ENCODE peak calls at places on chromosomes 16 and 17, in five cellular contexts. One of them, this sample, is unnamed.

GRCh38 chr17:82041139-82041814 is 3.8 kb upstream of the DCXR start:
- DNase-seq in amygdala: no peak
- DNase-seq in astrocyte of the hippocampus: no peak
- DNase-seq in stimulated activated CD8-positive, alpha-beta memory T cell treated with anti-CD3 and anti-CD28 coated beads, Interleukin-2, amount 100 ng/mL, for 1 hour: no peak
- DNase-seq in GM04504: no peak
- DNase-seq in this sample: peak; percentile 23

GRCh38 chr16:80666378-80667257 is 125.8 kb downstream of the DYNLRB2 start:
- DNase-seq in amygdala: no peak
- DNase-seq in astrocyte of the hippocampus: no peak
- DNase-seq in stimulated activated CD8-positive, alpha-beta memory T cell treated with anti-CD3 and anti-CD28 coated beads, Interleukin-2, amount 100 ng/mL, for 1 hour: no peak
- DNase-seq in GM04504: no peak
- DNase-seq in this sample: no peak

GRCh38 chr16:47109361-47109760 is 34.4 kb downstream of the NETO2 start:
- DNase-seq in amygdala: no peak
- DNase-seq in astrocyte of the hippocampus: no peak
- DNase-seq in stimulated activated CD8-positive, alpha-beta memory T cell treated with anti-CD3 and anti-CD28 coated beads, Interleukin-2, amount 100 ng/mL, for 1 hour: no peak
- DNase-seq in GM04504: no peak
- DNase-seq in this sample: no peak

GRCh38 chr16:70738083-70738977 is 52.5 kb upstream of the MTSS2 start:
- DNase-seq in amygdala: no peak
- DNase-seq in astrocyte of the hippocampus: peak; percentile 75
- DNase-seq in stimulated activated CD8-positive, alpha-beta memory T cell treated with anti-CD3 and anti-CD28 coated beads, Interleukin-2, amount 100 ng/mL, for 1 hour: no peak
- DNase-seq in GM04504: peak; percentile 72
- DNase-seq in this sample: peak; percentile 38

GRCh38 chr17:29593546-29594440 is 861 bp downstream of the ANKRD13B start:
- DNase-seq in amygdala: no peak
- DNase-seq in astrocyte of the hippocampus: peak; percentile 66
- DNase-seq in stimulated activated CD8-positive, alpha-beta memory T cell treated with anti-CD3 and anti-CD28 coated beads, Interleukin-2, amount 100 ng/mL, for 1 hour: no peak
- DNase-seq in GM04504: no peak
- DNase-seq in this sample: no peak

GRCh38 chr17:1929896-1930750 is 95.0 kb downstream of the RTN4RL1 start:
- DNase-seq in amygdala: no peak
- DNase-seq in astrocyte of the hippocampus: no peak
- DNase-seq in stimulated activated CD8-positive, alpha-beta memory T cell treated with anti-CD3 and anti-CD28 coated beads, Interleukin-2, amount 100 ng/mL, for 1 hour: no peak
- DNase-seq in GM04504: no peak
- DNase-seq in this sample: no peak

GRCh38 chr16:65770752-65771151 is 595.7 kb upstream of the CDH5 start:
- DNase-seq in amygdala: no peak
- DNase-seq in astrocyte of the hippocampus: no peak
- DNase-seq in stimulated activated CD8-positive, alpha-beta memory T cell treated with anti-CD3 and anti-CD28 coated beads, Interleukin-2, amount 100 ng/mL, for 1 hour: no peak
- DNase-seq in GM04504: no peak
- DNase-seq in this sample: no peak

GRCh38 chr17:36727577-36727976 is 126.2 kb downstream of the MRM1 start:
- DNase-seq in amygdala: no peak
- DNase-seq in astrocyte of the hippocampus: no peak
- DNase-seq in stimulated activated CD8-positive, alpha-beta memory T cell treated with anti-CD3 and anti-CD28 coated beads, Interleukin-2, amount 100 ng/mL, for 1 hour: no peak
- DNase-seq in GM04504: no peak
- DNase-seq in this sample: no peak